ENCODE peak calls at places on chromosomes 11 and 22, in five cellular contexts. Y, G, D, T and H are unnamed samples.

GRCh38 chr11:77250881-77251640 is 50.4 kb downstream of the GDPD4 start:
- DNase-seq in G (peak; percentile 78), D (no peak), Y (no peak), T (no peak), H (no peak)

GRCh38 chr22:17570851-17571631 is 7.7 kb downstream of the SLC25A18 start:
- DNase-seq in Y (peak; percentile 92), G (no peak), T (peak; percentile 71), D (no peak), H (no peak)

GRCh38 chr11:128848815-128849455 is 18.2 kb downstream of the KCNJ1 start:
- DNase-seq in Y (peak; percentile 51), G (peak; percentile 65), D (peak; percentile 79), T (peak; percentile 74), H (peak; percentile 75)

GRCh38 chr22:35882226-35883027 is 146.2 kb downstream of the RBFOX2 start:
- DNase-seq in G (no peak), Y (no peak), D (peak; percentile 69), T (no peak), H (no peak)

GRCh38 chr11:133889188-133889587 is 43.9 kb upstream of the SPATA19 start:
- DNase-seq in T (no peak), G (no peak), D (no peak), Y (no peak), H (no peak)

GRCh38 chr11:45677811-45678515 is 12.5 kb upstream of the CHST1 start:
- DNase-seq in D (no peak), Y (no peak), G (no peak), T (no peak), H (no peak)

GRCh38 chr11:121741316-121741715 is 288.5 kb upstream of the SORL1-AS1 start:
- DNase-seq in G (no peak), Y (peak; percentile 16), D (no peak), T (no peak), H (no peak)

GRCh38 chr11:59550368-59550841 is 39.1 kb downstream of the OR4D9 start:
- DNase-seq in G (peak; percentile 99), T (peak; percentile 82), D (peak; percentile 95), Y (peak; percentile 68), H (peak; percentile 88)

GRCh38 chr11:46238967-46239800 is 38.3 kb upstream of the CREB3L1 start:
- DNase-seq in T (peak; percentile 89), D (peak; percentile 76), Y (peak; percentile 87), G (peak; percentile 86), H (peak; percentile 68)

GRCh38 chr11:73399159-73400090 is 23.2 kb downstream of the RELT start:
- DNase-seq in D (no peak), Y (no peak), G (no peak), T (no peak), H (no peak)

GRCh38 chr11:32225491-32226285 is 134.8 kb downstream of the RCN1 start:
- DNase-seq in D (no peak), G (no peak), T (no peak), Y (no peak), H (no peak)

GRCh38 chr11:17508306-17508705 is 31.7 kb upstream of the ABCC8 start:
- DNase-seq in Y (no peak), D (no peak), T (no peak), G (no peak), H (no peak)

GRCh38 chr22:41050873-41051272 is 41.5 kb upstream of the EP300 start:
- DNase-seq in T (no peak), Y (no peak), D (no peak), G (no peak), H (no peak)

GRCh38 chr11:116865696-116866095 is 28.3 kb upstream of the APOA1 start:
- DNase-seq in Y (no peak), D (no peak), T (no peak), G (no peak), H (no peak)

GRCh38 chr22:46089426-46090041 is 60.8 kb upstream of the PPARA start:
- DNase-seq in G (no peak), D (no peak), Y (peak; percentile 13), T (peak; percentile 35), H (no peak)

GRCh38 chr11:121464352-121464946 is 11.7 kb upstream of the SORL1-AS1 start:
- DNase-seq in G (peak; percentile 97), T (no peak), D (peak; percentile 66), Y (peak; percentile 64), H (no peak)

GRCh38 chr11:129768356-129768755 is 47.3 kb upstream of the TMEM45B start:
- DNase-seq in G (no peak), T (no peak), Y (no peak), D (no peak), H (no peak)

GRCh38 chr11:79388201-79388600 is 52.6 kb downstream of the TENM4 start:
- DNase-seq in T (no peak), Y (no peak), G (no peak), D (no peak), H (no peak)

GRCh38 chr22:37487559-37487958 is 1.4 kb upstream of the MFNG start:
- DNase-seq in G (no peak), T (no peak), D (peak; percentile 70), Y (no peak), H (no peak)

GRCh38 chr11:76030973-76031590 is 175.2 kb downstream of the WNT11 start:
- DNase-seq in T (no peak), D (no peak), Y (no peak), G (peak; percentile 60), H (no peak)

GRCh38 chr11:72015511-72016061 is 16.9 kb downstream of the IL18BP start:
- DNase-seq in G (peak; percentile 42), D (peak; percentile 32), Y (no peak), T (no peak), H (no peak)

GRCh38 chr22:18909556-18909955 is 3.4 kb downstream of the DGCR6 start:
- DNase-seq in Y (no peak), D (no peak), G (no peak), T (no peak), H (no peak)
- H3K4me3 ChIP-seq in Y (no peak overlapping the region), D (no peak overlapping the region), G (no peak overlapping the region), T (no peak overlapping the region), H (no peak overlapping the region)

DNA sequence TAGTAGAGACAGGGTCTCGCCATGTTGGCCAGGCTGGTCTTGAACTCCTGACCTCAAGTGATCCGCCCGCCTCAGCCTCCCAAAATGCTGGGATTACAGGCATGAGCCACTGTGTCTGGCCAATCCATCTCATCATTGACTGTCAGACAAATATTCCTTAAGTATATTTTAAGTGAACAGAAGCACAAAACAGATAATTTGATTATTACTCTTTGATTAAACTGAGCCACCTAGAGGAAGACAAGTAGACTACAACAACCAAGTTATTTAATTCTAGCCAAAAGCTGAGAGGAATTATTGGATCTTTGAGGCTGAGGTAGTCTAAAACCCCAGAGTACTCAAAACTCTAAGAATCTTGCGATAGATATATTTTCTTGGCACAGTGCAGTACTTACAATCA is 1.2 kb downstream of the ACRV1 start:
- DNase-seq in T (no peak), Y (no peak), D (peak; percentile 7), G (peak; percentile 16), H (no peak)
- TF ChIP-seq CTCF in T (no peak), Y (no peak), D (peak; percentile 66), G (peak; percentile 60), H (no peak)

GRCh38 chr22:47148510-47148909 is 386.1 kb downstream of the TBC1D22A start:
- DNase-seq in G (no peak), D (no peak), T (no peak), Y (no peak), H (no peak)
- H3K27ac ChIP-seq in G (no peak overlapping the region), D (no peak overlapping the region), T (no peak overlapping the region), Y (no peak overlapping the region), H (no peak overlapping the region)

DNA sequence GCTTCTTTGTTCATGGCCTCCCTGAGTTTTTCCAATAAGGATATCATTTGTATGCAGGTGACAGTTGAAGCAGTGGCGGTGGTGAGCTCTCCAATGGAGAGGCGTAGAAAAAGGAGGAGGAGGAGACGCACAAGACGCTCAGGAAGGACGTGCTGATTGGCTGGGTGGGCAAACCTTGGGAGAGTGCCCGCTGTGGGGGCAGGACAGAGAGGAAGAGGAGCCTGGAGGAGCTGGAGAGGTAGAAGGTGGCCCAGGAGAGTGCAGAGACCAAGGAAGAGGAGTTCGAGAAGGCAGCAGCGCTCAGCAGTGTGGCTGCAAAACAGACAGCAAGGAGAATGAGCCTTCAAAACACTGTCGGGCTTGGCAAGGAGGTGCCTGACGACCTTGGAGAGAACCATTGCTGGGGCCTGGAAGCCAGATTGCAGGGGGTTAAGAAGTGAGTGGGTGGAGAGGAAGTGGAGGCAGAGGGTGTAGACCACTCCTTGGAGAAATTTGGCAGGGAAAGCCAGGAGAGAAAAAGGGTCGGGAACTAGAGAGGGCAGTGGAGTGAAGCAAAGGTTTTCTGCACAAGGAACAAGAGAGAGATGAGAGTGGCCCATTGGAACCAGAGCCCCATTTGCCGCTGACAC is 7.5 kb downstream of the CLCF1 start:
- DNase-seq in G (no peak), Y (no peak), T (no peak), D (no peak), H (no peak)
- H3K4me3 ChIP-seq in G (no peak overlapping the region), Y (no peak overlapping the region), T (peak overlapping the region; percentile 8), D (no peak overlapping the region), H (no peak overlapping the region)

GRCh38 chr11:57323503-57324153 is 1.1 kb downstream of the TNKS1BP1 start:
- DNase-seq in Y (no peak), T (no peak), G (no peak), D (no peak), H (no peak)
- TF ChIP-seq CTCF in Y (peak; percentile 14), T (no peak), G (no peak), D (no peak), H (no peak)

DNA sequence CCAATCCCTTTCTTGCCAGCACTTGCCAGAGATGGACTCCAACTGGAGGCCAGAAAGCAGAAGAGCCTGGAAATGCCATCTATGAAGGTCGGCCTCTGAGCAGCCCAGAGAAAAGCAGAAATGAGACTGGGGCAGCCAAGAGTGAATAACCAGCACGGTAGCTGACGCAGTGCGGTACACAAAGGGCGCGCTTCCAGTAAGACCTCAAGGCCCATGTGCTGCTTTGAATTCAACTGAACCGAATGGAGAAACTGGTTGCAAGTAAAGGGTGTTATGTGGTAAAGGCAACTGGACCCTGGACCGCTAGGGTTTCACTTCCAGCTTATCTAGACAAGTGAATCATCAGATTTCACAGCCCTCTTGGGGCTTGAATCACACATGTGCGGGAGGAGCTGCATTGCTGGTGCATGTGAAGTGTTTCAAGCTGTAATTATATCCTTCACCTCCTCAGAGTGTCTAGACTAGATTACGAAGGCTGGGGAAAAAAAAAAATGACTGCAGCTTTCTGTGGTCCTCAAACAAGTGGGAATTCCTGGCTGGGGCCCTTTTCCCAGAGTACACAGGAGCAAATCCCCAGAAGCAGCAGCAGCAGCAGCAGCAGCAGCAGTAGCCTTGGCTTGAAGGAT is 128.9 kb downstream of the CCDC34 start:
- DNase-seq in G (peak; percentile 56), T (no peak), D (peak; percentile 82), Y (peak; percentile 31), H (no peak)
- H3K27ac ChIP-seq in G (no peak overlapping the region), T (no peak overlapping the region), D (peak overlapping the region; percentile 46), Y (peak overlapping the region; percentile 46), H (no peak overlapping the region)